ENCODE peak calls at places on chromosomes 11 and 22, in six cellular contexts. One of them, this sample, is unnamed.

GRCh38 chr11:65634905-65635731 is 2.8 kb upstream of the SIPA1 start:
- DNase-seq in dorsolateral prefrontal cortex: no peak
- DNase-seq in activated T-helper 1 cell treated with anti-CD3 and anti-CD28 coated beads, Interleukin-12 subunit alpha, Interleukin-12 subunit beta, Interleukin-2, Interleukin-4 antibody, amounts not matched to agents 30 ng/mL and 10 ng/mL and 1 ng/mL, durations not matched to agents 14 hours and 24 hours and 36 hours: no peak
- DNase-seq in transverse colon: no peak
- DNase-seq in DMS53: no peak
- DNase-seq in astrocyte of the spinal cord: no peak
- DNase-seq in this sample: no peak

GRCh38 chr11:36699271-36699670 is 101.2 kb upstream of the RAG2 start:
- DNase-seq in DMS53: no peak
- DNase-seq in astrocyte of the spinal cord: no peak
- DNase-seq in activated T-helper 1 cell treated with anti-CD3 and anti-CD28 coated beads, Interleukin-12 subunit alpha, Interleukin-12 subunit beta, Interleukin-2, Interleukin-4 antibody, amounts not matched to agents 30 ng/mL and 10 ng/mL and 1 ng/mL, durations not matched to agents 14 hours and 24 hours and 36 hours: no peak
- DNase-seq in dorsolateral prefrontal cortex: no peak
- DNase-seq in transverse colon: peak
- DNase-seq in this sample: no peak

GRCh38 chr11:92276773-92277172 is 52.2 kb downstream of the FAT3 start:
- DNase-seq in astrocyte of the spinal cord: peak
- DNase-seq in activated T-helper 1 cell treated with anti-CD3 and anti-CD28 coated beads, Interleukin-12 subunit alpha, Interleukin-12 subunit beta, Interleukin-2, Interleukin-4 antibody, amounts not matched to agents 30 ng/mL and 10 ng/mL and 1 ng/mL, durations not matched to agents 14 hours and 24 hours and 36 hours: no peak
- DNase-seq in transverse colon: no peak
- DNase-seq in DMS53: no peak
- DNase-seq in dorsolateral prefrontal cortex: no peak
- DNase-seq in this sample: no peak

GRCh38 chr22:29470159-29470855 is 9.7 kb upstream of the NEFH start:
- DNase-seq in dorsolateral prefrontal cortex: peak
- DNase-seq in DMS53: peak
- DNase-seq in activated T-helper 1 cell treated with anti-CD3 and anti-CD28 coated beads, Interleukin-12 subunit alpha, Interleukin-12 subunit beta, Interleukin-2, Interleukin-4 antibody, amounts not matched to agents 30 ng/mL and 10 ng/mL and 1 ng/mL, durations not matched to agents 14 hours and 24 hours and 36 hours: peak
- DNase-seq in astrocyte of the spinal cord: peak
- DNase-seq in transverse colon: peak
- DNase-seq in this sample: peak

GRCh38 chr11:91792779-91793262 is 431.8 kb upstream of the FAT3 start:
- DNase-seq in astrocyte of the spinal cord: no peak
- DNase-seq in dorsolateral prefrontal cortex: no peak
- DNase-seq in transverse colon: no peak
- DNase-seq in activated T-helper 1 cell treated with anti-CD3 and anti-CD28 coated beads, Interleukin-12 subunit alpha, Interleukin-12 subunit beta, Interleukin-2, Interleukin-4 antibody, amounts not matched to agents 30 ng/mL and 10 ng/mL and 1 ng/mL, durations not matched to agents 14 hours and 24 hours and 36 hours: no peak
- DNase-seq in DMS53: peak
- DNase-seq in this sample: no peak

GRCh38 chr11:23010790-23011340 is 150.6 kb upstream of the CCDC179 start:
- DNase-seq in astrocyte of the spinal cord: no peak
- DNase-seq in DMS53: no peak
- DNase-seq in activated T-helper 1 cell treated with anti-CD3 and anti-CD28 coated beads, Interleukin-12 subunit alpha, Interleukin-12 subunit beta, Interleukin-2, Interleukin-4 antibody, amounts not matched to agents 30 ng/mL and 10 ng/mL and 1 ng/mL, durations not matched to agents 14 hours and 24 hours and 36 hours: no peak
- DNase-seq in transverse colon: no peak
- DNase-seq in dorsolateral prefrontal cortex: no peak
- DNase-seq in this sample: no peak

GRCh38 chr22:19569976-19570375 is 45.8 kb upstream of the CLDN5 start:
- DNase-seq in transverse colon: no peak
- DNase-seq in astrocyte of the spinal cord: no peak
- DNase-seq in activated T-helper 1 cell treated with anti-CD3 and anti-CD28 coated beads, Interleukin-12 subunit alpha, Interleukin-12 subunit beta, Interleukin-2, Interleukin-4 antibody, amounts not matched to agents 30 ng/mL and 10 ng/mL and 1 ng/mL, durations not matched to agents 14 hours and 24 hours and 36 hours: no peak
- DNase-seq in DMS53: no peak
- DNase-seq in dorsolateral prefrontal cortex: no peak
- DNase-seq in this sample: no peak

GRCh38 chr11:131640320-131640719 is 269.9 kb downstream of the NTM start:
- DNase-seq in DMS53: no peak
- DNase-seq in astrocyte of the spinal cord: no peak
- DNase-seq in activated T-helper 1 cell treated with anti-CD3 and anti-CD28 coated beads, Interleukin-12 subunit alpha, Interleukin-12 subunit beta, Interleukin-2, Interleukin-4 antibody, amounts not matched to agents 30 ng/mL and 10 ng/mL and 1 ng/mL, durations not matched to agents 14 hours and 24 hours and 36 hours: no peak
- DNase-seq in dorsolateral prefrontal cortex: no peak
- DNase-seq in transverse colon: no peak
- DNase-seq in this sample: peak

GRCh38 chr22:47218671-47219070 is 456.2 kb downstream of the TBC1D22A start:
- DNase-seq in dorsolateral prefrontal cortex: no peak
- DNase-seq in DMS53: no peak
- DNase-seq in transverse colon: no peak
- DNase-seq in activated T-helper 1 cell treated with anti-CD3 and anti-CD28 coated beads, Interleukin-12 subunit alpha, Interleukin-12 subunit beta, Interleukin-2, Interleukin-4 antibody, amounts not matched to agents 30 ng/mL and 10 ng/mL and 1 ng/mL, durations not matched to agents 14 hours and 24 hours and 36 hours: no peak
- DNase-seq in astrocyte of the spinal cord: no peak
- DNase-seq in this sample: peak

GRCh38 chr11:72676874-72677341 is 2.7 kb upstream of the PDE2A start:
- DNase-seq in activated T-helper 1 cell treated with anti-CD3 and anti-CD28 coated beads, Interleukin-12 subunit alpha, Interleukin-12 subunit beta, Interleukin-2, Interleukin-4 antibody, amounts not matched to agents 30 ng/mL and 10 ng/mL and 1 ng/mL, durations not matched to agents 14 hours and 24 hours and 36 hours: peak
- DNase-seq in transverse colon: peak
- DNase-seq in DMS53: peak
- DNase-seq in dorsolateral prefrontal cortex: no peak
- DNase-seq in astrocyte of the spinal cord: peak
- DNase-seq in this sample: no peak

GRCh38 chr11:65851083-65851579 is 6.8 kb downstream of the CFL1 start:
- DNase-seq in activated T-helper 1 cell treated with anti-CD3 and anti-CD28 coated beads, Interleukin-12 subunit alpha, Interleukin-12 subunit beta, Interleukin-2, Interleukin-4 antibody, amounts not matched to agents 30 ng/mL and 10 ng/mL and 1 ng/mL, durations not matched to agents 14 hours and 24 hours and 36 hours: no peak
- DNase-seq in astrocyte of the spinal cord: no peak
- DNase-seq in dorsolateral prefrontal cortex: no peak
- DNase-seq in transverse colon: no peak
- DNase-seq in DMS53: peak
- DNase-seq in this sample: no peak

GRCh38 chr11:66218026-66218425 is 50.4 kb upstream of the RAB1B start:
- DNase-seq in dorsolateral prefrontal cortex: no peak
- DNase-seq in astrocyte of the spinal cord: no peak
- DNase-seq in transverse colon: no peak
- DNase-seq in DMS53: no peak
- DNase-seq in activated T-helper 1 cell treated with anti-CD3 and anti-CD28 coated beads, Interleukin-12 subunit alpha, Interleukin-12 subunit beta, Interleukin-2, Interleukin-4 antibody, amounts not matched to agents 30 ng/mL and 10 ng/mL and 1 ng/mL, durations not matched to agents 14 hours and 24 hours and 36 hours: no peak
- DNase-seq in this sample: no peak

GRCh38 chr11:74276581-74276980 is 34.9 kb downstream of the P4HA3 start:
- DNase-seq in DMS53: no peak
- DNase-seq in transverse colon: no peak
- DNase-seq in dorsolateral prefrontal cortex: no peak
- DNase-seq in activated T-helper 1 cell treated with anti-CD3 and anti-CD28 coated beads, Interleukin-12 subunit alpha, Interleukin-12 subunit beta, Interleukin-2, Interleukin-4 antibody, amounts not matched to agents 30 ng/mL and 10 ng/mL and 1 ng/mL, durations not matched to agents 14 hours and 24 hours and 36 hours: no peak
- DNase-seq in astrocyte of the spinal cord: peak
- DNase-seq in this sample: no peak

GRCh38 chr11:64181506-64182411 is 4.2 kb upstream of the STIP1 start:
- DNase-seq in astrocyte of the spinal cord: peak
- DNase-seq in DMS53: peak
- DNase-seq in activated T-helper 1 cell treated with anti-CD3 and anti-CD28 coated beads, Interleukin-12 subunit alpha, Interleukin-12 subunit beta, Interleukin-2, Interleukin-4 antibody, amounts not matched to agents 30 ng/mL and 10 ng/mL and 1 ng/mL, durations not matched to agents 14 hours and 24 hours and 36 hours: peak
- DNase-seq in dorsolateral prefrontal cortex: peak
- DNase-seq in transverse colon: peak
- DNase-seq in this sample: peak

GRCh38 chr11:12461516-12461915 is 84.1 kb downstream of the PARVA start:
- DNase-seq in astrocyte of the spinal cord: no peak
- DNase-seq in DMS53: no peak
- DNase-seq in activated T-helper 1 cell treated with anti-CD3 and anti-CD28 coated beads, Interleukin-12 subunit alpha, Interleukin-12 subunit beta, Interleukin-2, Interleukin-4 antibody, amounts not matched to agents 30 ng/mL and 10 ng/mL and 1 ng/mL, durations not matched to agents 14 hours and 24 hours and 36 hours: no peak
- DNase-seq in transverse colon: no peak
- DNase-seq in dorsolateral prefrontal cortex: no peak
- DNase-seq in this sample: no peak

GRCh38 chr11:120147950-120148270 is 10.0 kb upstream of the TRIM29 start:
- DNase-seq in activated T-helper 1 cell treated with anti-CD3 and anti-CD28 coated beads, Interleukin-12 subunit alpha, Interleukin-12 subunit beta, Interleukin-2, Interleukin-4 antibody, amounts not matched to agents 30 ng/mL and 10 ng/mL and 1 ng/mL, durations not matched to agents 14 hours and 24 hours and 36 hours: no peak
- DNase-seq in dorsolateral prefrontal cortex: no peak
- DNase-seq in transverse colon: no peak
- DNase-seq in astrocyte of the spinal cord: no peak
- DNase-seq in DMS53: no peak
- DNase-seq in this sample: no peak

GRCh38 chr11:46600162-46600561 is 6.3 kb upstream of the AMBRA1 start:
- DNase-seq in activated T-helper 1 cell treated with anti-CD3 and anti-CD28 coated beads, Interleukin-12 subunit alpha, Interleukin-12 subunit beta, Interleukin-2, Interleukin-4 antibody, amounts not matched to agents 30 ng/mL and 10 ng/mL and 1 ng/mL, durations not matched to agents 14 hours and 24 hours and 36 hours: no peak
- DNase-seq in dorsolateral prefrontal cortex: no peak
- DNase-seq in transverse colon: no peak
- DNase-seq in DMS53: no peak
- DNase-seq in astrocyte of the spinal cord: no peak
- DNase-seq in this sample: no peak

GRCh38 chr11:16703795-16704194 is 34.7 kb upstream of the C11orf58 start:
- DNase-seq in transverse colon: no peak
- DNase-seq in dorsolateral prefrontal cortex: no peak
- DNase-seq in astrocyte of the spinal cord: no peak
- DNase-seq in DMS53: no peak
- DNase-seq in activated T-helper 1 cell treated with anti-CD3 and anti-CD28 coated beads, Interleukin-12 subunit alpha, Interleukin-12 subunit beta, Interleukin-2, Interleukin-4 antibody, amounts not matched to agents 30 ng/mL and 10 ng/mL and 1 ng/mL, durations not matched to agents 14 hours and 24 hours and 36 hours: no peak
- DNase-seq in this sample: no peak

GRCh38 chr11:65613091-65613928 is 711 bp downstream of the MAP3K11 start:
- DNase-seq in DMS53: peak
- DNase-seq in astrocyte of the spinal cord: no peak
- DNase-seq in activated T-helper 1 cell treated with anti-CD3 and anti-CD28 coated beads, Interleukin-12 subunit alpha, Interleukin-12 subunit beta, Interleukin-2, Interleukin-4 antibody, amounts not matched to agents 30 ng/mL and 10 ng/mL and 1 ng/mL, durations not matched to agents 14 hours and 24 hours and 36 hours: no peak
- DNase-seq in transverse colon: no peak
- DNase-seq in dorsolateral prefrontal cortex: no peak
- DNase-seq in this sample: no peak